ENCODE peak calls at places on chromosomes 13 and 19, in nine cellular contexts. W is transverse colon, Y is A549, K is suprapubic skin, D is ovary, E is K562, Q is esophagus muscularis mucosa, T is GM12878, I is tibial nerve. J is an unnamed sample.

GRCh38 chr13:32639502-32640105 is 53.4 kb downstream of the PDS5B start:
- DNase-seq in T (peak), D (peak), Q (no peak), E (peak), I (peak), W (peak), K (no peak), Y (peak), J (peak)

GRCh38 chr19:7993560-7993959 is 11.9 kb downstream of the ELAVL1 start:
- DNase-seq in Q (no peak), E (no peak), I (no peak), T (no peak), W (no peak), D (no peak), Y (no peak), K (no peak), J (no peak)

GRCh38 chr19:33248104-33248503 is 22.5 kb upstream of the SLC7A10 start:
- DNase-seq in I (no peak), D (no peak), T (no peak), Y (no peak), E (no peak), W (no peak), Q (no peak), K (no peak), J (no peak)

GRCh38 chr13:29693297-29693945 is 97.9 kb upstream of the SLC7A1 start:
- DNase-seq in Y (no peak), E (no peak), Q (no peak), K (no peak), T (no peak), W (peak), I (no peak), D (no peak), J (peak)

GRCh38 chr13:112069727-112070300 is 2.9 kb downstream of the SOX1 start:
- DNase-seq in T (no peak), E (no peak), K (no peak), Q (peak), D (no peak), Y (no peak), I (no peak), W (no peak), J (no peak)

GRCh38 chr19:28519950-28520861 is 692.7 kb downstream of the UQCRFS1 start:
- DNase-seq in D (no peak), T (no peak), K (no peak), E (no peak), Y (no peak), I (no peak), Q (peak), W (no peak), J (no peak)

GRCh38 chr19:47511128-47511517 is 3.7 kb downstream of the NAPA start:
- DNase-seq in Y (no peak), I (peak), W (no peak), T (no peak), K (no peak), E (no peak), D (peak), Q (no peak), J (peak)

GRCh38 chr13:23637813-23638212 is 67.6 kb downstream of the TNFRSF19 start:
- DNase-seq in Y (no peak), T (no peak), K (no peak), Q (no peak), I (peak), W (no peak), E (no peak), D (peak), J (no peak)

GRCh38 chr19:2511991-2512390 is 36.1 kb downstream of the GADD45B start:
- DNase-seq in I (no peak), T (no peak), Y (no peak), W (no peak), K (no peak), D (no peak), E (no peak), Q (no peak), J (no peak)

GRCh38 chr19:38691938-38692457 is 44.5 kb downstream of the ACTN4 start:
- DNase-seq in D (no peak), Y (peak), I (no peak), W (peak), E (no peak), T (no peak), K (no peak), Q (no peak), J (no peak)

GRCh38 chr13:112115403-112116091 is 48.6 kb downstream of the SOX1 start:
- DNase-seq in D (no peak), Q (no peak), E (no peak), W (no peak), Y (no peak), I (no peak), K (no peak), T (no peak), J (peak)

GRCh38 chr13:33711441-33711840 is 106.5 kb upstream of the RFC3 start:
- DNase-seq in Y (no peak), D (no peak), I (no peak), K (no peak), Q (no peak), T (no peak), W (no peak), E (no peak), J (no peak)

GRCh38 chr13:83221256-83221655 is 661.0 kb downstream of the SLITRK1 start:
- DNase-seq in E (no peak), Q (no peak), K (no peak), Y (peak), T (no peak), W (no peak), I (no peak), D (no peak), J (no peak)

GRCh38 chr13:45781553-45782326 is 69.8 kb downstream of the SIAH3 start:
- DNase-seq in K (no peak), W (peak), T (no peak), E (no peak), D (peak), Q (no peak), Y (no peak), I (no peak), J (peak)

GRCh38 chr19:3790941-3791340 is 4.8 kb upstream of the MATK start:
- DNase-seq in T (no peak), Y (no peak), D (no peak), W (no peak), K (no peak), I (no peak), Q (no peak), E (no peak), J (no peak)

GRCh38 chr19:38734426-38735256 is 9.6 kb downstream of the CAPN12 start:
- DNase-seq in Q (no peak), W (peak), E (no peak), K (no peak), I (no peak), T (peak), Y (peak), D (peak), J (peak)

GRCh38 chr13:113665582-113666323 is 1.3 kb upstream of the GRK1 start:
- DNase-seq in E (no peak), D (peak), T (no peak), I (peak), Y (no peak), K (no peak), W (peak), Q (no peak), J (peak)

GRCh38 chr13:97325738-97326137 is 103.6 kb downstream of the MBNL2 start:
- DNase-seq in Q (peak), W (no peak), K (no peak), E (no peak), I (no peak), D (no peak), Y (no peak), T (no peak), J (no peak)

GRCh38 chr13:77696863-77697207 is 652 bp upstream of the SLAIN1 start:
- DNase-seq in E (no peak), W (no peak), I (no peak), T (no peak), K (no peak), Y (no peak), D (no peak), Q (no peak), J (no peak)

GRCh38 chr13:29924482-29924884 is 74.1 kb upstream of the UBL3 start:
- DNase-seq in Q (no peak), K (no peak), E (no peak), W (no peak), Y (peak), T (no peak), I (no peak), D (peak), J (no peak)

DNA sequence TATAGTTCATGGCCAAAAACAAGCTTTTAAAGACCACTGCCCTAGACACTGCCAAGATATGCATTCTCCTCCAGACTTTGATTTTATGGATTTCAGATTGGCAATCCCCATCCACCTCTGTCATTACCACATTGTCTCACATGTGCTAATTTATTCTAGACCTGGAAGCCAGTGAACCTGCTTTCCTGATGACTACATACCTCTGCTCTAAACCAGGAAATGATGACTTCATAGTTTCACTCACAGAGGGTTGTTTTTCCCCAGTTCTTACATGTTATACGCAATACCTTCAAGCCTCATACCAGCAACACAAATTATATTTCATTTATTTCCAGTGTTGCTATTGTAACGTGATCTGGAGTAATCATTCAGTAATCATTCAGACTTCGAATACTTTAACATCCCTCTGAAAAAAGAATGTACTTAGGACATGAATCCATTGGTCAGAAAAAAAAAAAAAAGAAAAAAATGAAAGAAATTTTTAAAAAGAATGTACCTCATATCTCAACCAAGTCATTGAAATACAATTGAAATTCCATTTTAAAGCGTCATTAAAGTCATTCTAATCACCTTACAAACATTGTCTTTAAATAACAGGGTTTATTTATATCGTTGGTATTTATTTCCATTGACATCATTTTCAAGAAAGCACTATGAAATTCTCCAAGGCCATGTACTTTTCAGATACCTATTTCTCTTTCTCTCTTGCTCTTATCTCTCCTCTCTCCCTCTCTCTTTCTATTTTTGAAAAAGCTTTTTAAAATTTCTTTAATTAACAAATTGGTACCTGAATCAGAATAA is 33.4 kb upstream of the KLF5 start:
- DNase-seq in I (no peak), W (no peak), Y (no peak), K (no peak), D (no peak), T (no peak), Q (no peak), E (no peak), J (no peak)
- TF ChIP-seq EP300 in I (no peak), W (no peak), Y (no peak), K (no peak), D (no peak), T (no peak), Q (no peak), E (no peak), J (no peak)

GRCh38 chr13:71718931-71719330 is 148.1 kb downstream of the DACH1 start:
- DNase-seq in W (no peak), T (no peak), Y (no peak), Q (no peak), E (no peak), K (no peak), I (no peak), D (no peak), J (no peak)

GRCh38 chr13:71714802-71715375 is 152.1 kb downstream of the DACH1 start:
- DNase-seq in Y (no peak), E (no peak), I (no peak), Q (no peak), D (no peak), W (no peak), T (no peak), K (no peak), J (no peak)

GRCh38 chr13:71712988-71713653 is 153.9 kb downstream of the DACH1 start:
- DNase-seq in K (no peak), T (no peak), I (no peak), E (no peak), W (no peak), Y (no peak), Q (no peak), D (no peak), J (no peak)
- H3K27ac ChIP-seq in K (no peak), T (no peak), I (no peak), E (no peak), W (no peak), Y (no peak), Q (no peak), D (no peak), J (no peak)

DNA sequence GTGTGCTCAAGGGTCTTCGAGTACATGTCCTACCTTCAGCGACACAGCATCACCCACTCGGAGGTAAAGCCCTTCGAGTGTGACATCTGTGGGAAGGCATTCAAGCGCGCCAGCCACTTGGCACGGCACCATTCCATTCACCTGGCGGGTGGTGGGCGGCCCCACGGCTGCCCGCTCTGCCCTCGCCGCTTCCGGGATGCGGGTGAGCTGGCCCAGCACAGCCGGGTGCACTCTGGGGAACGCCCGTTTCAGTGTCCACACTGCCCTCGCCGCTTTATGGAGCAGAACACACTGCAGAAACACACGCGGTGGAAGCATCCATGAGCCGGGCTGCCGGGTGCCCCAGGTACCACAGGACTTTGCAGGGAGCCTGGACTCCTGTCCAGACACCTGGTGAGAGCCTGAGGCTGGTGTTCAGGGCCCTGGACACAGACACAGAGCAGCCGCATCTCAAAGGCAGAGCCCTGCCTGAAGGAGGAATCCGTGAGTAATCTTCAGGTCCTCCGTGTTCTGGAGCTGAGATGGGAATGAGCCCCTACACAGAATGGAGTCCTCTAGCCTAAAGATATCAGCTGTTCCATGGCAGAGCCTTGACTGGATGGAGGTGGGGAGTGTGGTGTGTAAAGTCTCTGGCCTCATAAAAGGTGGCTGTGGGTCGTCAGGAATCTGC is 1.5 kb downstream of the ZNF581 start:
- DNase-seq in W (no peak), K (peak), D (peak), Y (no peak), E (no peak), I (no peak), T (no peak), Q (no peak), J (no peak)
- TF ChIP-seq POLR2A in W (no peak), K (no peak), D (no peak), Y (no peak), E (no peak), I (no peak), T (no peak), Q (no peak), J (no peak)

GRCh38 chr13:40275155-40275554 is 391.3 kb downstream of the FOXO1 start:
- DNase-seq in Q (no peak), I (no peak), W (no peak), D (no peak), T (no peak), E (no peak), K (no peak), Y (no peak), J (no peak)

GRCh38 chr13:40272776-40273139 is 393.7 kb downstream of the FOXO1 start:
- DNase-seq in Q (no peak), E (no peak), T (no peak), Y (no peak), D (no peak), I (no peak), K (no peak), W (no peak), J (no peak)

GRCh38 chr13:40271931-40272775 is 394.3 kb downstream of the FOXO1 start:
- DNase-seq in D (peak), I (peak), K (peak), W (peak), Y (peak), T (no peak), Q (no peak), E (no peak), J (peak)

GRCh38 chr13:40273173-40274000 is 393.1 kb downstream of the FOXO1 start:
- DNase-seq in E (no peak), T (no peak), W (no peak), D (no peak), Q (no peak), I (no peak), Y (no peak), K (no peak), J (no peak)

DNA sequence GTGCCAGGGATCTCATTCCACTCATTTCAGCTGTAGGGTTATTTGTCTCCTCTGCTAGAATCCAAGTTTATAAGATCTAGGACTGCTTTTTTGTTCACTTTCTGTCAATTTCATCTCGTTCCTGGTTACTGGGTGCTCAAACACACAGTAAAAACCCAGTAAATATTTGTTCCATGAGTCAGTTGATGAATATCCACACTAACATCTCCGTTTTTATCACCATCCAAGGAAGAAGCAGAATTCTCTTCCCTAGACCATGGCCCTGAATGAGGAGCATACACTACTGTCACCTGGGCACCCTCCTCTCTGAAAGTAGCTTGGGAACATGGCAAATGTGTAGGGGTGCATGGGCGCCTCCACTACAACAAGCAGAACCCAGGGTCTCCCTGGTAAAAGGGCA is 390.8 kb downstream of the FOXO1 start:
- DNase-seq in Q (no peak), T (no peak), W (no peak), Y (no peak), E (no peak), D (no peak), K (no peak), I (no peak), J (no peak)
- TF ChIP-seq EP300 in Q (no peak), T (no peak), W (no peak), Y (no peak), E (no peak), D (no peak), K (no peak), I (no peak), J (no peak)

DNA sequence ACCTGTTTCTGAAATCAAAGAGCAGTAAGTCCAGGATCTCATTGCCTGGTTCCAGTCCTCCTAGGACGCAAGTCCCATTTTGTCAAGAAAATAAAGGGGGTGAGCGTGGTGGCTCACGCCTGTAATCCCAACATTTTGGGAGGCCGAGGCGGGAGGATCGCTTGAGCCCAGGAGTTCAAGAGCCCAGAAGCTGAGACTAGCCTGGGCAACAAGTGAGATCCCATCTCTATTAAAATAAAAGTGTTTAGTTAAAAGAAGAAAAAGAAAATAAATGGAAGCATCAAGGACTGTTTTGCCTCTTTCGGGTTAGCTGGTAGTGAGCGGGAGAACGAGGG is 344 bp upstream of the HAUS5 start:
- DNase-seq in I (no peak), W (no peak), E (no peak), K (no peak), Y (no peak), D (no peak), T (no peak), Q (no peak), J (no peak)
- H3K27ac ChIP-seq in I (peak), W (peak), E (no peak), K (peak), Y (peak), D (no peak), T (peak), Q (peak), J (peak)